ENCODE peak calls at places on chromosome 18, in four cellular contexts. One of them, this sample, is unnamed.

GRCh38 chr18:44682181-44682870 is 1.6 kb downstream of the SETBP1 start:
- DNase-seq in GM12878: no peak
- DNase-seq in WTC11: peak
- DNase-seq in HepG2: no peak
- DNase-seq in this sample: no peak

GRCh38 chr18:5393779-5394178 is 98.3 kb upstream of the ZBTB14 start:
- DNase-seq in HepG2: no peak
- DNase-seq in WTC11: no peak
- DNase-seq in GM12878: no peak
- DNase-seq in this sample: no peak

GRCh38 chr18:50327983-50328382 is 40.5 kb upstream of the CXXC1 start:
- DNase-seq in HepG2: no peak
- DNase-seq in WTC11: no peak
- DNase-seq in GM12878: no peak
- DNase-seq in this sample: no peak

GRCh38 chr18:41456791-41457190 is 498.2 kb upstream of the PIK3C3 start:
- DNase-seq in GM12878: no peak
- DNase-seq in WTC11: no peak
- DNase-seq in HepG2: no peak
- DNase-seq in this sample: no peak

GRCh38 chr18:44518091-44518490 is 162.6 kb upstream of the SETBP1 start:
- DNase-seq in HepG2: no peak
- DNase-seq in GM12878: no peak
- DNase-seq in WTC11: no peak
- DNase-seq in this sample: no peak

GRCh38 chr18:79645291-79645983 is 34.2 kb upstream of the CTDP1 start:
- DNase-seq in WTC11: no peak
- DNase-seq in HepG2: no peak
- DNase-seq in GM12878: no peak
- DNase-seq in this sample: no peak

GRCh38 chr18:34738173-34738894 is 28.2 kb downstream of the DTNA start:
- DNase-seq in GM12878: no peak
- DNase-seq in WTC11: no peak
- DNase-seq in HepG2: peak
- DNase-seq in this sample: no peak

GRCh38 chr18:10760986-10761385 is 235.2 kb downstream of the NAPG start:
- DNase-seq in GM12878: no peak
- DNase-seq in HepG2: no peak
- DNase-seq in WTC11: no peak
- DNase-seq in this sample: no peak

GRCh38 chr18:21735452-21736015 is 5.1 kb upstream of the MIB1 start:
- DNase-seq in GM12878: no peak
- DNase-seq in HepG2: peak
- DNase-seq in WTC11: peak
- DNase-seq in this sample: peak

GRCh38 chr18:8319798-8320477 is 289.3 kb upstream of the RAB12 start:
- DNase-seq in HepG2: no peak
- DNase-seq in WTC11: no peak
- DNase-seq in GM12878: no peak
- DNase-seq in this sample: no peak

GRCh38 chr18:2301316-2301715 is 270.0 kb downstream of the METTL4 start:
- DNase-seq in GM12878: no peak
- DNase-seq in HepG2: no peak
- DNase-seq in WTC11: no peak
- DNase-seq in this sample: no peak

GRCh38 chr18:79902640-79903039 is 48.8 kb downstream of the SLC66A2 start:
- DNase-seq in GM12878: no peak
- DNase-seq in WTC11: no peak
- DNase-seq in HepG2: no peak
- DNase-seq in this sample: no peak

GRCh38 chr18:50268022-50268747 is 1.9 kb upstream of the CFAP53 start:
- DNase-seq in GM12878: peak
- DNase-seq in WTC11: peak
- DNase-seq in HepG2: no peak
- DNase-seq in this sample: no peak

GRCh38 chr18:30248061-30248460 is 794.5 kb downstream of the DSC3 start:
- DNase-seq in GM12878: no peak
- DNase-seq in WTC11: no peak
- DNase-seq in HepG2: no peak
- DNase-seq in this sample: no peak

GRCh38 chr18:77320960-77321559 is 71.4 kb downstream of the GALR1 start:
- DNase-seq in WTC11: no peak
- DNase-seq in GM12878: no peak
- DNase-seq in HepG2: no peak
- DNase-seq in this sample: no peak

GRCh38 chr18:36281941-36282340 is 15.6 kb upstream of the FHOD3 start:
- DNase-seq in WTC11: no peak
- DNase-seq in GM12878: no peak
- DNase-seq in HepG2: no peak
- DNase-seq in this sample: no peak

GRCh38 chr18:3816601-3817363 is 366.8 kb downstream of the TGIF1 start:
- DNase-seq in HepG2: peak
- DNase-seq in GM12878: no peak
- DNase-seq in WTC11: no peak
- DNase-seq in this sample: no peak

DNA sequence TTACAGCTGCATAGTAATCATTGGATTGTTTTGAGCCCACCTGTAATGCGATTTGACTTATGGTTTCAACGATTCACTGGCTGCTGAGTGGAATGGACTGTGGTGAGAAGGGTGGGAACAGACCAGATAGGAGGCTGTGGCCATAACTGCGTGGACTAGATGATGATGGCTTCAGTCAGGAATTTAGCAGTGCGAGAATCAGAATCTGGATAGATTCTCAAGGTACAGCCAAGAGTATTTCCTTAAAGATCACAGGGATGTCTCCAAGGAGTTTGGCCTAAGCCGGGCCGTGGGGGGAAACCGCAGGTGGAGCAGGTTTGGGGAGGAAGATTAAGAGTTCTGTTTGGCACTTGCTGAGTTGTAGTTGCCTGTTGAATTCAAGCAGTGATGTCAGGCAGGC is 44.0 kb upstream of the CHMP1B start:
- DNase-seq in WTC11: no peak
- DNase-seq in HepG2: no peak
- DNase-seq in GM12878: no peak
- DNase-seq in this sample: no peak
- TF ChIP-seq MAX in WTC11: no peak
- TF ChIP-seq MAX in HepG2: no peak
- TF ChIP-seq MAX in GM12878: no peak
- TF ChIP-seq MAX in this sample: no peak

GRCh38 chr18:24398515-24398914 is 891 bp upstream of the OSBPL1A start:
- DNase-seq in WTC11: peak
- DNase-seq in GM12878: no peak
- DNase-seq in HepG2: no peak
- DNase-seq in this sample: no peak
- TF ChIP-seq CBFB in WTC11: no peak
- TF ChIP-seq CBFB in GM12878: no peak
- TF ChIP-seq CBFB in HepG2: no peak
- TF ChIP-seq CBFB in this sample: no peak

GRCh38 chr18:55387139-55387984 is 200.6 kb downstream of the TCF4 start:
- DNase-seq in HepG2: peak
- DNase-seq in GM12878: no peak
- DNase-seq in WTC11: no peak
- DNase-seq in this sample: no peak
- TF ChIP-seq ETV6 in HepG2: no peak
- TF ChIP-seq ETV6 in GM12878: no peak
- TF ChIP-seq ETV6 in WTC11: no peak
- TF ChIP-seq ETV6 in this sample: no peak

DNA sequence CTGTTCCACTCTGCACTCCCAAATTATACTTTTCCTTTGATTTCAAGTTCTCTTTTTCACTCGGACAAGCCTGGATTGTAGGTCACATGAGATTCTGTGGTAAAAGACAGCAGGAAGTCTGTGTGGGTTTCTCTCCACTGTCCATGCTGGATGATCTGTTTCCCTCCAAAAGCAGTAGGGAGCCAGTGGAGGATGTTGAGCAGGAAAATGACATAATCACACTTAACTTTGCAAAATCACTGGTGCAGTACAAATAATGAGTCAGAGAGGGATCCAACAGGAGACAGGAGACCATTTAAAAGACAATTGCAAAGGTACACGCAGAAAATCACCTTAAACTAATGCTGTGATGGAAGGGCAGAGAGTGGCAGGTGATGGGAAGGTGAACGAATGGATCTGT is 301.3 kb downstream of the ZNF407 start:
- DNase-seq in WTC11: no peak
- DNase-seq in GM12878: no peak
- DNase-seq in HepG2: peak
- DNase-seq in this sample: no peak
- TF ChIP-seq MAX in WTC11: no peak
- TF ChIP-seq MAX in GM12878: no peak
- TF ChIP-seq MAX in HepG2: no peak
- TF ChIP-seq MAX in this sample: no peak

GRCh38 chr18:46656326-46657114 is 500 bp downstream of the LOXHD1 start:
- DNase-seq in HepG2: no peak
- DNase-seq in WTC11: no peak
- DNase-seq in GM12878: no peak
- DNase-seq in this sample: no peak

GRCh38 chr18:46660955-46661749 is 4.1 kb upstream of the LOXHD1 start:
- DNase-seq in WTC11: peak
- DNase-seq in HepG2: peak
- DNase-seq in GM12878: no peak
- DNase-seq in this sample: no peak

GRCh38 chr18:46659484-46659883 is 2.5 kb upstream of the LOXHD1 start:
- DNase-seq in GM12878: no peak
- DNase-seq in WTC11: no peak
- DNase-seq in HepG2: no peak
- DNase-seq in this sample: no peak

GRCh38 chr18:46657115-46657955 is at the start of gene LOXHD1:
- DNase-seq in WTC11: peak
- DNase-seq in HepG2: no peak
- DNase-seq in GM12878: no peak
- DNase-seq in this sample: no peak
- TF ChIP-seq CBFB in WTC11: no peak
- TF ChIP-seq CBFB in HepG2: no peak
- TF ChIP-seq CBFB in GM12878: no peak
- TF ChIP-seq CBFB in this sample: no peak

GRCh38 chr18:51400721-51401120 is 203.2 kb upstream of the MEX3C start:
- DNase-seq in HepG2: no peak
- DNase-seq in WTC11: no peak
- DNase-seq in GM12878: no peak
- DNase-seq in this sample: no peak
- TF ChIP-seq ETV6 in HepG2: no peak
- TF ChIP-seq ETV6 in WTC11: no peak
- TF ChIP-seq ETV6 in GM12878: no peak
- TF ChIP-seq ETV6 in this sample: no peak

DNA sequence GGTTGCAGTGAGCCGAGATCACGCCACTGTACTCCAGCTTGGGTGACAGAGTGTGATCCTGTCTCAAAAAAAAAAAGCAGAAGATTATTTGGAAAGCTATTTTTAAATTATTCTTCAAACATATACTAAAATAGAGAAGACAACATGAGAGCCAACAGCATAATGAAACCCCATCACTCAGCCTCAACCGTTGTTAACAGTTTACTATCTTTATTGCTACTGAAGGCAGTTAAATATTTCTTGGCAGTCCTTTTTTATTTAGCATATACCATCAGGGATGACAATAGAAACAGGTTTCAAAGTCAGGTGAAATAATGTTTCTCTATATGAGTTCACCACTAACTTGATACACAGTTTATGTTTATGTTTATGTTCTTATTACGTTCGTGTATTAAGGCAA is 157.2 kb downstream of the NEDD4L start:
- DNase-seq in HepG2: no peak
- DNase-seq in GM12878: no peak
- DNase-seq in WTC11: no peak
- DNase-seq in this sample: no peak
- TF ChIP-seq MAX in HepG2: no peak
- TF ChIP-seq MAX in GM12878: no peak
- TF ChIP-seq MAX in WTC11: no peak
- TF ChIP-seq MAX in this sample: no peak

DNA sequence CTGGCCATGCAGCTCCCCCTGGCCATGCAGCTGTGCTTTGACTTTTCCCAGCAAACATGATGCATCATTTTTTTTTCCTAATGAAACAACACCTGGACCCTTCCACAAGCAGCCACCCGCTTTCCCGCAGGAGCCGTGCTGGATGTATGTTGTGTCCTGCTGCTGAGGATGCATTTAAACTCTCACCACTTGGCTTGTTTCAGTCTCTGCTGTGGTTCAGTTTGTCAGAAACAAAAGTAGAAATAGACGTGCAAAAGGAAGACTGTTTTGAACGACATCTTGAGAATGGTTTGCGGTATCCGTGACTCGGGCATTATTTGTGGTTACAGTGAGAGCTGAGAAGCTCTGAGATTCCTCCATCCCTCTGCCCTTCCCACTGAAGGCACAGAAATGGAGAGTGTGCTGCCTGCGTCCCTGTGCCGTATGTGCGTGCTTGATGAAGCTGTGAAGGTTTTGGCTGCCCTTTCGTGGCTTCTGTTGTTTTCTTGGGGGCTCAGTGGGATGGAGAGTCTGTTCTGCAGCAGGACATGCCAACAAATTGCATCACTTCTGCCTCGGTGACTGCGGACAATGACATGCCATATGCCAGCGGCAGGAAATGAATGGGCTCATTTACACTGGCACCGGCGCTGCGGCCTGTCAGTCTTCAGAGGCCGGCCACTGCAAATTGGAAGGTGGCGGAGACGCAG is 417.7 kb upstream of the SALL3 start:
- DNase-seq in HepG2: no peak
- DNase-seq in WTC11: no peak
- DNase-seq in GM12878: no peak
- DNase-seq in this sample: no peak
- TF ChIP-seq CBFB in HepG2: no peak
- TF ChIP-seq CBFB in WTC11: no peak
- TF ChIP-seq CBFB in GM12878: no peak
- TF ChIP-seq CBFB in this sample: no peak

GRCh38 chr18:75659535-75660023 is 232.1 kb upstream of the SMIM21 start:
- DNase-seq in WTC11: no peak
- DNase-seq in HepG2: no peak
- DNase-seq in GM12878: no peak
- DNase-seq in this sample: no peak
- TF ChIP-seq ETV6 in WTC11: no peak
- TF ChIP-seq ETV6 in HepG2: no peak
- TF ChIP-seq ETV6 in GM12878: no peak
- TF ChIP-seq ETV6 in this sample: no peak

GRCh38 chr18:13909141-13909540 is 6.2 kb downstream of the MC2R start:
- DNase-seq in HepG2: no peak
- DNase-seq in GM12878: no peak
- DNase-seq in WTC11: no peak
- DNase-seq in this sample: no peak

GRCh38 chr18:13909541-13909940 is 5.8 kb downstream of the MC2R start:
- DNase-seq in WTC11: no peak
- DNase-seq in GM12878: no peak
- DNase-seq in HepG2: no peak
- DNase-seq in this sample: no peak

GRCh38 chr18:13912601-13913000 is 2.7 kb downstream of the MC2R start:
- DNase-seq in WTC11: no peak
- DNase-seq in GM12878: no peak
- DNase-seq in HepG2: no peak
- DNase-seq in this sample: no peak

GRCh38 chr18:13910986-13911385 is 4.3 kb downstream of the MC2R start:
- DNase-seq in HepG2: no peak
- DNase-seq in WTC11: no peak
- DNase-seq in GM12878: no peak
- DNase-seq in this sample: no peak

DNA sequence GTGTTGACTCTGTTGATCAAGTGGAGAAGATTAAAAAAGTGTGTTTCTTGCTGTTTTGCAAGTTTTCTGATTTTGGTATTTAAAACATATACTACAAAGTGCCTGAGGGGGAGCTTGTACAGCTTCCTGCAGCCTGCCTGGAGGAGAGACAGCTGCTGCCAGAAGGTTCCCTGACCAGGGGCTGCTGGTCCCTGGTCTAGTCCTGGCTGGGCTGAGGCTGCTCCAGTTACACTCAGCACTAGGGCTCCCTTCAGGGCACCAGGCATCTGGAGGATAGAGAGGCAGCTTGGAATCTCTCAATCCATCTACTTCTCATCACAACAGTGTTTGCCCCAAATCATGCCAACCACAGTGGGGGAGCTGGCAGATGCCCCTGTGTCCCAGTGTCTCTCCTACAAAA is 4.8 kb downstream of the MC2R start:
- DNase-seq in WTC11: no peak
- DNase-seq in GM12878: no peak
- DNase-seq in HepG2: no peak
- DNase-seq in this sample: no peak
- TF ChIP-seq MAX in WTC11: no peak
- TF ChIP-seq MAX in GM12878: no peak
- TF ChIP-seq MAX in HepG2: no peak
- TF ChIP-seq MAX in this sample: no peak